ENCODE peak calls at places on chromosomes 7 and 10, in six cellular contexts. One of them, this sample, is unnamed.

GRCh38 chr10:28903716-28904115 is 226.4 kb downstream of the BAMBI start:
- DNase-seq in epithelial cell of proximal tubule: no peak
- DNase-seq in cardiac muscle cell: no peak
- DNase-seq in ureter: no peak
- DNase-seq in WTC11: no peak
- DNase-seq in NCI-H1417 treated with DMSO at 0.1 percent for 48 hours: no peak
- DNase-seq in this sample: no peak

GRCh38 chr10:24951201-24952145 is 933 bp downstream of the PRTFDC1 start:
- DNase-seq in WTC11: peak; percentile 58
- DNase-seq in cardiac muscle cell: peak; percentile 38
- DNase-seq in epithelial cell of proximal tubule: no peak
- DNase-seq in ureter: peak; percentile 44
- DNase-seq in NCI-H1417 treated with DMSO at 0.1 percent for 48 hours: no peak
- DNase-seq in this sample: peak; percentile 18

GRCh38 chr7:112453505-112454171 is 3.4 kb downstream of the IFRD1 start:
- DNase-seq in cardiac muscle cell: no peak
- DNase-seq in epithelial cell of proximal tubule: no peak
- DNase-seq in ureter: no peak
- DNase-seq in WTC11: no peak
- DNase-seq in NCI-H1417 treated with DMSO at 0.1 percent for 48 hours: no peak
- DNase-seq in this sample: peak; percentile 14

GRCh38 chr7:46024263-46024916 is 103.3 kb upstream of the IGFBP3 start:
- DNase-seq in WTC11: no peak
- DNase-seq in ureter: no peak
- DNase-seq in cardiac muscle cell: no peak
- DNase-seq in NCI-H1417 treated with DMSO at 0.1 percent for 48 hours: no peak
- DNase-seq in epithelial cell of proximal tubule: no peak
- DNase-seq in this sample: no peak

GRCh38 chr7:157408258-157409101 is 71.7 kb downstream of the DNAJB6 start:
- DNase-seq in cardiac muscle cell: no peak
- DNase-seq in ureter: no peak
- DNase-seq in epithelial cell of proximal tubule: no peak
- DNase-seq in WTC11: no peak
- DNase-seq in NCI-H1417 treated with DMSO at 0.1 percent for 48 hours: no peak
- DNase-seq in this sample: no peak

GRCh38 chr10:124232686-124233545 is 139.5 kb upstream of the CHST15 start:
- DNase-seq in ureter: no peak
- DNase-seq in epithelial cell of proximal tubule: no peak
- DNase-seq in WTC11: no peak
- DNase-seq in cardiac muscle cell: no peak
- DNase-seq in NCI-H1417 treated with DMSO at 0.1 percent for 48 hours: no peak
- DNase-seq in this sample: no peak

GRCh38 chr7:82183633-82184032 is 259.9 kb downstream of the CACNA2D1 start:
- DNase-seq in ureter: no peak
- DNase-seq in epithelial cell of proximal tubule: peak; percentile 29
- DNase-seq in WTC11: no peak
- DNase-seq in NCI-H1417 treated with DMSO at 0.1 percent for 48 hours: no peak
- DNase-seq in cardiac muscle cell: no peak
- DNase-seq in this sample: peak; percentile 4

GRCh38 chr10:3192856-3193635 is 20.5 kb upstream of the PITRM1 start:
- DNase-seq in cardiac muscle cell: peak; percentile 59
- DNase-seq in WTC11: peak; percentile 48
- DNase-seq in NCI-H1417 treated with DMSO at 0.1 percent for 48 hours: no peak
- DNase-seq in ureter: no peak
- DNase-seq in epithelial cell of proximal tubule: no peak
- DNase-seq in this sample: peak; percentile 77

GRCh38 chr10:69335063-69335587 is 56.8 kb downstream of the HK1 start:
- DNase-seq in NCI-H1417 treated with DMSO at 0.1 percent for 48 hours: no peak
- DNase-seq in WTC11: no peak
- DNase-seq in ureter: peak; percentile 70
- DNase-seq in cardiac muscle cell: no peak
- DNase-seq in epithelial cell of proximal tubule: no peak
- DNase-seq in this sample: no peak

GRCh38 chr10:19762026-19762425 is 54.2 kb upstream of the PLXDC2 start:
- DNase-seq in NCI-H1417 treated with DMSO at 0.1 percent for 48 hours: no peak
- DNase-seq in cardiac muscle cell: no peak
- DNase-seq in WTC11: no peak
- DNase-seq in epithelial cell of proximal tubule: no peak
- DNase-seq in ureter: no peak
- DNase-seq in this sample: no peak

GRCh38 chr7:114264029-114264428 is 150.6 kb upstream of the FOXP2 start:
- DNase-seq in epithelial cell of proximal tubule: no peak
- DNase-seq in cardiac muscle cell: no peak
- DNase-seq in NCI-H1417 treated with DMSO at 0.1 percent for 48 hours: no peak
- DNase-seq in ureter: no peak
- DNase-seq in WTC11: no peak
- DNase-seq in this sample: no peak

GRCh38 chr7:124843336-124843735 is 77.7 kb upstream of the GPR37 start:
- DNase-seq in NCI-H1417 treated with DMSO at 0.1 percent for 48 hours: no peak
- DNase-seq in WTC11: no peak
- DNase-seq in cardiac muscle cell: no peak
- DNase-seq in epithelial cell of proximal tubule: no peak
- DNase-seq in ureter: no peak
- DNase-seq in this sample: no peak

GRCh38 chr7:100211342-100211780 is 8.4 kb upstream of the PVRIG start:
- DNase-seq in WTC11: no peak
- DNase-seq in NCI-H1417 treated with DMSO at 0.1 percent for 48 hours: no peak
- DNase-seq in epithelial cell of proximal tubule: no peak
- DNase-seq in ureter: no peak
- DNase-seq in cardiac muscle cell: no peak
- DNase-seq in this sample: no peak

GRCh38 chr10:132199854-132200311 is 13.1 kb downstream of the DPYSL4 start:
- DNase-seq in WTC11: no peak
- DNase-seq in NCI-H1417 treated with DMSO at 0.1 percent for 48 hours: no peak
- DNase-seq in ureter: no peak
- DNase-seq in cardiac muscle cell: no peak
- DNase-seq in epithelial cell of proximal tubule: no peak
- DNase-seq in this sample: no peak

GRCh38 chr10:131641231-131641630 is 259.6 kb upstream of the PPP2R2D start:
- DNase-seq in NCI-H1417 treated with DMSO at 0.1 percent for 48 hours: no peak
- DNase-seq in epithelial cell of proximal tubule: no peak
- DNase-seq in ureter: no peak
- DNase-seq in cardiac muscle cell: no peak
- DNase-seq in WTC11: no peak
- DNase-seq in this sample: no peak

GRCh38 chr7:92833024-92833765 is 3.2 kb downstream of the CDK6 start:
- DNase-seq in NCI-H1417 treated with DMSO at 0.1 percent for 48 hours: peak; percentile 66
- DNase-seq in WTC11: peak; percentile 92
- DNase-seq in epithelial cell of proximal tubule: no peak
- DNase-seq in cardiac muscle cell: peak; percentile 85
- DNase-seq in ureter: peak; percentile 90
- DNase-seq in this sample: peak; percentile 51

GRCh38 chr7:138954545-138955475 is 26.4 kb downstream of the KIAA1549 start:
- DNase-seq in ureter: no peak
- DNase-seq in epithelial cell of proximal tubule: no peak
- DNase-seq in NCI-H1417 treated with DMSO at 0.1 percent for 48 hours: no peak
- DNase-seq in WTC11: no peak
- DNase-seq in cardiac muscle cell: no peak
- DNase-seq in this sample: no peak

GRCh38 chr10:46218921-46219320 is 67.9 kb upstream of the ANTXRL start:
- DNase-seq in NCI-H1417 treated with DMSO at 0.1 percent for 48 hours: no peak
- DNase-seq in WTC11: no peak
- DNase-seq in ureter: no peak
- DNase-seq in epithelial cell of proximal tubule: no peak
- DNase-seq in cardiac muscle cell: no peak
- DNase-seq in this sample: peak; percentile 15

GRCh38 chr10:62735464-62736188 is 68.9 kb upstream of the ADO start:
- DNase-seq in NCI-H1417 treated with DMSO at 0.1 percent for 48 hours: no peak
- DNase-seq in ureter: no peak
- DNase-seq in epithelial cell of proximal tubule: no peak
- DNase-seq in WTC11: no peak
- DNase-seq in cardiac muscle cell: no peak
- DNase-seq in this sample: peak; percentile 13

GRCh38 chr7:130071701-130072622 is 1.6 kb downstream of the KLHDC10 start:
- DNase-seq in NCI-H1417 treated with DMSO at 0.1 percent for 48 hours: peak; percentile 40
- DNase-seq in cardiac muscle cell: peak; percentile 86
- DNase-seq in epithelial cell of proximal tubule: peak; percentile 68
- DNase-seq in ureter: peak; percentile 61
- DNase-seq in WTC11: peak; percentile 57
- DNase-seq in this sample: peak; percentile 71

GRCh38 chr7:153100691-153101237 is 341.2 kb downstream of the ACTR3B start:
- DNase-seq in ureter: no peak
- DNase-seq in cardiac muscle cell: no peak
- DNase-seq in WTC11: no peak
- DNase-seq in epithelial cell of proximal tubule: no peak
- DNase-seq in NCI-H1417 treated with DMSO at 0.1 percent for 48 hours: no peak
- DNase-seq in this sample: no peak

GRCh38 chr7:75776295-75776971 is 4.4 kb upstream of the CCL26 start:
- DNase-seq in NCI-H1417 treated with DMSO at 0.1 percent for 48 hours: no peak
- DNase-seq in WTC11: no peak
- DNase-seq in cardiac muscle cell: no peak
- DNase-seq in ureter: no peak
- DNase-seq in epithelial cell of proximal tubule: no peak
- DNase-seq in this sample: peak; percentile 71

GRCh38 chr7:3732395-3732794 is 431.3 kb downstream of the SDK1 start:
- DNase-seq in NCI-H1417 treated with DMSO at 0.1 percent for 48 hours: no peak
- DNase-seq in epithelial cell of proximal tubule: no peak
- DNase-seq in ureter: no peak
- DNase-seq in WTC11: no peak
- DNase-seq in cardiac muscle cell: no peak
- DNase-seq in this sample: no peak

GRCh38 chr7:35545831-35546230 is 149.1 kb downstream of the HERPUD2 start:
- DNase-seq in ureter: no peak
- DNase-seq in epithelial cell of proximal tubule: no peak
- DNase-seq in cardiac muscle cell: no peak
- DNase-seq in WTC11: no peak
- DNase-seq in NCI-H1417 treated with DMSO at 0.1 percent for 48 hours: no peak
- DNase-seq in this sample: no peak

GRCh38 chr7:141053626-141054025 is 20.2 kb upstream of the TMEM178B start:
- DNase-seq in epithelial cell of proximal tubule: no peak
- DNase-seq in cardiac muscle cell: no peak
- DNase-seq in ureter: no peak
- DNase-seq in NCI-H1417 treated with DMSO at 0.1 percent for 48 hours: no peak
- DNase-seq in WTC11: no peak
- DNase-seq in this sample: no peak

GRCh38 chr7:114310344-114311118 is 104.1 kb upstream of the FOXP2 start:
- DNase-seq in NCI-H1417 treated with DMSO at 0.1 percent for 48 hours: no peak
- DNase-seq in epithelial cell of proximal tubule: no peak
- DNase-seq in cardiac muscle cell: no peak
- DNase-seq in WTC11: no peak
- DNase-seq in ureter: no peak
- DNase-seq in this sample: no peak

GRCh38 chr10:63008491-63008890 is 124.6 kb upstream of the NRBF2 start:
- DNase-seq in epithelial cell of proximal tubule: no peak
- DNase-seq in NCI-H1417 treated with DMSO at 0.1 percent for 48 hours: no peak
- DNase-seq in WTC11: no peak
- DNase-seq in cardiac muscle cell: no peak
- DNase-seq in ureter: no peak
- DNase-seq in this sample: no peak

GRCh38 chr10:26755443-26755903 is 58.0 kb downstream of the PDSS1 start:
- DNase-seq in cardiac muscle cell: no peak
- DNase-seq in NCI-H1417 treated with DMSO at 0.1 percent for 48 hours: no peak
- DNase-seq in WTC11: no peak
- DNase-seq in ureter: no peak
- DNase-seq in epithelial cell of proximal tubule: peak; percentile 46
- DNase-seq in this sample: no peak

GRCh38 chr7:125605241-125605640 is 675.6 kb upstream of the POT1 start:
- DNase-seq in cardiac muscle cell: no peak
- DNase-seq in epithelial cell of proximal tubule: peak; percentile 10
- DNase-seq in WTC11: no peak
- DNase-seq in ureter: no peak
- DNase-seq in NCI-H1417 treated with DMSO at 0.1 percent for 48 hours: no peak
- DNase-seq in this sample: no peak

This sample was measured in hepatic stellate cell.